ENCODE peak calls at places on chromosomes 11 and 22, in nine cellular contexts. Z is RWPE1; N is brain microvascular endothelial cell; P is NCI-H226; D is Right ventricle myocardium superior; U is GM20000; S is activated gamma-delta T cell treated with anti-CD3 and anti-CD28 coated beads, Interleukin-2, amount 50 U/mL, for 16 hours; M is ELR; K is effector CD4-positive, alpha-beta T cell. O is an unnamed sample.

GRCh38 chr11:98495016-98495415 is 525.7 kb upstream of the CNTN5 start:
- DNase-seq in Z (no peak), N (no peak), P (no peak), D (no peak), U (no peak), S (no peak), M (no peak), K (no peak), O (no peak)

GRCh38 chr11:43937434-43938411 is 4.7 kb upstream of the C11orf96 start:
- DNase-seq in Z (peak; percentile 87), N (peak; percentile 64), P (peak; percentile 82), D (no peak), U (no peak), S (no peak), M (peak; percentile 75), K (no peak), O (peak; percentile 81)

GRCh38 chr11:129251067-129251466 is 58.9 kb upstream of the ARHGAP32 start:
- DNase-seq in Z (no peak), N (no peak), P (peak; percentile 51), D (no peak), U (no peak), S (no peak), M (peak; percentile 69), K (no peak), O (peak; percentile 7)

GRCh38 chr11:119316017-119316728 is 757 bp downstream of the MCAM start:
- DNase-seq in Z (no peak), N (no peak), P (no peak), D (peak; percentile 83), U (no peak), S (no peak), M (peak; percentile 20), K (no peak), O (no peak)

GRCh38 chr11:118912742-118913410 is 12.8 kb downstream of the BCL9L start:
- DNase-seq in Z (no peak), N (no peak), P (peak; percentile 57), D (no peak), U (no peak), S (no peak), M (peak; percentile 76), K (no peak), O (peak; percentile 58)

GRCh38 chr11:65366340-65366773 is 11.8 kb downstream of the TIGD3 start:
- DNase-seq in Z (peak; percentile 80), N (peak; percentile 58), P (peak; percentile 46), D (no peak), U (peak; percentile 84), S (no peak), M (peak; percentile 90), K (no peak), O (peak; percentile 71)

GRCh38 chr11:100817620-100818019 is 130.5 kb downstream of the ARHGAP42 start:
- DNase-seq in Z (no peak), N (no peak), P (no peak), D (no peak), U (no peak), S (no peak), M (peak; percentile 8), K (no peak), O (no peak)

GRCh38 chr22:20436309-20437252 is 1.0 kb downstream of the SCARF2 start:
- DNase-seq in Z (no peak), N (no peak), P (peak; percentile 2), D (peak; percentile 60), U (peak; percentile 55), S (no peak), M (peak; percentile 64), K (no peak), O (no peak)

GRCh38 chr22:32050678-32051515 is 7.8 kb downstream of the SLC5A1 start:
- DNase-seq in Z (peak; percentile 85), N (peak; percentile 86), P (peak; percentile 66), D (peak; percentile 57), U (peak; percentile 51), S (peak; percentile 14), M (peak; percentile 80), K (no peak), O (peak; percentile 84)

GRCh38 chr11:34603129-34604001 is 17.5 kb upstream of the EHF start:
- DNase-seq in Z (no peak), N (no peak), P (no peak), D (no peak), U (no peak), S (no peak), M (no peak), K (no peak), O (no peak)

GRCh38 chr11:17010851-17011420 is 3.3 kb downstream of the PLEKHA7 start:
- DNase-seq in Z (no peak), N (no peak), P (no peak), D (no peak), U (no peak), S (no peak), M (no peak), K (no peak), O (no peak)

GRCh38 chr11:102457865-102458264 is 5.3 kb upstream of the TMEM123 start:
- DNase-seq in Z (no peak), N (no peak), P (no peak), D (no peak), U (no peak), S (no peak), M (no peak), K (no peak), O (no peak)

GRCh38 chr22:46684706-46685105 is 53.3 kb downstream of the CERK start:
- DNase-seq in Z (no peak), N (no peak), P (no peak), D (no peak), U (peak; percentile 90), S (no peak), M (no peak), K (no peak), O (no peak)

GRCh38 chr22:29030016-29030617 is 31.5 kb downstream of the C22orf31 start:
- DNase-seq in Z (peak; percentile 13), N (no peak), P (peak; percentile 20), D (no peak), U (no peak), S (no peak), M (peak; percentile 53), K (no peak), O (peak; percentile 45)

GRCh38 chr11:76253416-76253815 is 47.1 kb upstream of the WNT11 start:
- DNase-seq in Z (no peak), N (no peak), P (no peak), D (no peak), U (no peak), S (no peak), M (no peak), K (no peak), O (no peak)

GRCh38 chr11:23540101-23540561 is 679.9 kb upstream of the CCDC179 start:
- DNase-seq in Z (peak; percentile 31), N (peak; percentile 32), P (peak; percentile 87), D (no peak), U (peak; percentile 53), S (no peak), M (peak; percentile 62), K (no peak), O (peak; percentile 57)

GRCh38 chr22:46613606-46613997 is 6.6 kb upstream of the GRAMD4 start:
- DNase-seq in Z (no peak), N (no peak), P (no peak), D (peak; percentile 64), U (no peak), S (no peak), M (peak; percentile 38), K (no peak), O (peak; percentile 6)

GRCh38 chr11:10122337-10123197 is 171.5 kb downstream of the SBF2 start:
- DNase-seq in Z (peak; percentile 85), N (peak; percentile 22), P (peak; percentile 86), D (no peak), U (no peak), S (no peak), M (peak; percentile 62), K (no peak), O (peak; percentile 59)

GRCh38 chr11:13486926-13487660 is 8.7 kb downstream of the PTH start:
- DNase-seq in Z (no peak), N (peak; percentile 13), P (no peak), D (peak; percentile 76), U (peak; percentile 13), S (peak; percentile 52), M (no peak), K (peak; percentile 64), O (no peak)

GRCh38 chr11:119550330-119550729 is 127.4 kb upstream of the THY1 start:
- DNase-seq in Z (no peak), N (no peak), P (no peak), D (no peak), U (no peak), S (no peak), M (no peak), K (no peak), O (no peak)

GRCh38 chr11:117300301-117300700 is 9.2 kb downstream of the BACE1-AS start:
- DNase-seq in Z (no peak), N (no peak), P (no peak), D (peak; percentile 50), U (no peak), S (no peak), M (no peak), K (no peak), O (no peak)

GRCh38 chr11:5011254-5011653 is 16.6 kb downstream of the OR51L1 start:
- DNase-seq in Z (no peak), N (no peak), P (no peak), D (no peak), U (no peak), S (no peak), M (no peak), K (no peak), O (no peak)

GRCh38 chr11:134616048-134616447 is 204.0 kb upstream of the B3GAT1 start:
- DNase-seq in Z (no peak), N (no peak), P (no peak), D (no peak), U (no peak), S (no peak), M (no peak), K (no peak), O (no peak)

GRCh38 chr11:120835601-120836228 is 188.2 kb upstream of the TBCEL start:
- DNase-seq in Z (no peak), N (no peak), P (no peak), D (no peak), U (peak; percentile 57), S (no peak), M (no peak), K (no peak), O (no peak)

GRCh38 chr11:2328656-2329354 is 27.0 kb downstream of the TSPAN32 start:
- DNase-seq in Z (no peak), N (no peak), P (no peak), D (no peak), U (no peak), S (no peak), M (no peak), K (no peak), O (no peak)

GRCh38 chr11:67405688-67406339 is 1.9 kb downstream of the TBC1D10C start:
- DNase-seq in Z (no peak), N (no peak), P (no peak), D (no peak), U (no peak), S (no peak), M (no peak), K (no peak), O (no peak)

GRCh38 chr11:115901069-115901468 is 396.9 kb upstream of the CADM1 start:
- DNase-seq in Z (no peak), N (no peak), P (no peak), D (no peak), U (no peak), S (no peak), M (no peak), K (no peak), O (no peak)

GRCh38 chr22:42492323-42492690 is 27.3 kb downstream of the RRP7A start:
- DNase-seq in Z (no peak), N (no peak), P (no peak), D (no peak), U (no peak), S (no peak), M (no peak), K (no peak), O (no peak)

O was measured in A172.